ENCODE peak calls at places on chromosomes 16 and 17, in five cellular contexts. One of them, this sample, is unnamed.
A peak's percentile ranks its signal among the peaks of the same experiment; 100 is the strongest.

GRCh38 chr17:7354262-7354781 is 634 bp upstream of the TMEM95 start:
- DNase-seq in activated gamma-delta T cell: no peak
- DNase-seq in fibroblast of the conjunctiva: no peak
- DNase-seq in renal cortical epithelial cell: no peak
- DNase-seq in transverse colon: peak; percentile 22
- DNase-seq in this sample: no peak

GRCh38 chr16:6946802-6947201 is 385.8 kb upstream of the RBFOX1 start:
- DNase-seq in activated gamma-delta T cell: no peak
- DNase-seq in transverse colon: no peak
- DNase-seq in fibroblast of the conjunctiva: no peak
- DNase-seq in renal cortical epithelial cell: no peak
- DNase-seq in this sample: no peak

GRCh38 chr16:22054847-22055590 is 37.3 kb upstream of the VWA3A start:
- DNase-seq in transverse colon: no peak
- DNase-seq in fibroblast of the conjunctiva: no peak
- DNase-seq in activated gamma-delta T cell: no peak
- DNase-seq in renal cortical epithelial cell: no peak
- DNase-seq in this sample: no peak

GRCh38 chr17:45139533-45139920 is 4.0 kb downstream of the ACBD4 start:
- DNase-seq in activated gamma-delta T cell: no peak
- DNase-seq in fibroblast of the conjunctiva: no peak
- DNase-seq in renal cortical epithelial cell: no peak
- DNase-seq in transverse colon: no peak
- DNase-seq in this sample: no peak

GRCh38 chr16:12186774-12187335 is 210.3 kb downstream of the SNX29 start:
- DNase-seq in transverse colon: no peak
- DNase-seq in renal cortical epithelial cell: peak; percentile 37
- DNase-seq in activated gamma-delta T cell: no peak
- DNase-seq in fibroblast of the conjunctiva: no peak
- DNase-seq in this sample: no peak

GRCh38 chr16:23949630-23950290 is 114.0 kb downstream of the PRKCB start:
- DNase-seq in renal cortical epithelial cell: no peak
- DNase-seq in fibroblast of the conjunctiva: no peak
- DNase-seq in transverse colon: peak; percentile 67
- DNase-seq in activated gamma-delta T cell: peak; percentile 49
- DNase-seq in this sample: no peak

GRCh38 chr17:49907279-49907678 is 59.4 kb upstream of the TAC4 start:
- DNase-seq in transverse colon: no peak
- DNase-seq in renal cortical epithelial cell: no peak
- DNase-seq in fibroblast of the conjunctiva: no peak
- DNase-seq in activated gamma-delta T cell: no peak
- DNase-seq in this sample: no peak

GRCh38 chr17:8430966-8431365 is 4.7 kb upstream of the NDEL1 start:
- DNase-seq in activated gamma-delta T cell: no peak
- DNase-seq in fibroblast of the conjunctiva: peak; percentile 33
- DNase-seq in renal cortical epithelial cell: no peak
- DNase-seq in transverse colon: no peak
- DNase-seq in this sample: peak; percentile 24

GRCh38 chr16:88855736-88856121 is 1.0 kb downstream of the GALNS start:
- DNase-seq in transverse colon: no peak
- DNase-seq in renal cortical epithelial cell: no peak
- DNase-seq in activated gamma-delta T cell: no peak
- DNase-seq in fibroblast of the conjunctiva: no peak
- DNase-seq in this sample: no peak

GRCh38 chr17:50114849-50115357 is 15.1 kb downstream of the SAMD14 start:
- DNase-seq in fibroblast of the conjunctiva: peak; percentile 64
- DNase-seq in renal cortical epithelial cell: peak; percentile 75
- DNase-seq in activated gamma-delta T cell: no peak
- DNase-seq in transverse colon: peak; percentile 49
- DNase-seq in this sample: no peak

GRCh38 chr16:54627616-54628015 is 303.0 kb upstream of the IRX5 start:
- DNase-seq in activated gamma-delta T cell: no peak
- DNase-seq in transverse colon: no peak
- DNase-seq in renal cortical epithelial cell: no peak
- DNase-seq in fibroblast of the conjunctiva: no peak
- DNase-seq in this sample: no peak

GRCh38 chr17:40431231-40431602 is 12.0 kb upstream of the IGFBP4 start:
- DNase-seq in renal cortical epithelial cell: no peak
- DNase-seq in fibroblast of the conjunctiva: no peak
- DNase-seq in transverse colon: no peak
- DNase-seq in activated gamma-delta T cell: no peak
- DNase-seq in this sample: no peak

GRCh38 chr17:21400816-21401593 is 24.8 kb downstream of the KCNJ12 start:
- DNase-seq in fibroblast of the conjunctiva: no peak
- DNase-seq in activated gamma-delta T cell: no peak
- DNase-seq in transverse colon: no peak
- DNase-seq in renal cortical epithelial cell: no peak
- DNase-seq in this sample: no peak

GRCh38 chr16:24848065-24848464 is 2.3 kb downstream of the SLC5A11 start:
- DNase-seq in renal cortical epithelial cell: peak; percentile 31
- DNase-seq in fibroblast of the conjunctiva: no peak
- DNase-seq in activated gamma-delta T cell: no peak
- DNase-seq in transverse colon: no peak
- DNase-seq in this sample: peak; percentile 24

GRCh38 chr16:4315185-4316102 is at the start of gene GLIS2:
- DNase-seq in fibroblast of the conjunctiva: peak; percentile 67
- DNase-seq in renal cortical epithelial cell: no peak
- DNase-seq in activated gamma-delta T cell: peak; percentile 44
- DNase-seq in transverse colon: peak; percentile 60
- DNase-seq in this sample: peak; percentile 56

GRCh38 chr17:73697872-73698271 is 53.6 kb upstream of the SDK2 start:
- DNase-seq in fibroblast of the conjunctiva: no peak
- DNase-seq in activated gamma-delta T cell: no peak
- DNase-seq in transverse colon: peak; percentile 60
- DNase-seq in renal cortical epithelial cell: no peak
- DNase-seq in this sample: no peak

GRCh38 chr17:12256380-12256995 is 235.8 kb downstream of the MAP2K4 start:
- DNase-seq in transverse colon: peak; percentile 18
- DNase-seq in renal cortical epithelial cell: peak; percentile 39
- DNase-seq in fibroblast of the conjunctiva: peak; percentile 57
- DNase-seq in activated gamma-delta T cell: no peak
- DNase-seq in this sample: peak; percentile 17

GRCh38 chr16:29806641-29807425 is 504 bp downstream of the MAZ start:
- DNase-seq in renal cortical epithelial cell: no peak
- DNase-seq in transverse colon: peak; percentile 64
- DNase-seq in activated gamma-delta T cell: peak; percentile 36
- DNase-seq in fibroblast of the conjunctiva: no peak
- DNase-seq in this sample: no peak

GRCh38 chr17:40937384-40937819 is at the start of gene KRT23:
- DNase-seq in fibroblast of the conjunctiva: no peak
- DNase-seq in activated gamma-delta T cell: no peak
- DNase-seq in transverse colon: no peak
- DNase-seq in renal cortical epithelial cell: peak; percentile 25
- DNase-seq in this sample: no peak

GRCh38 chr17:57485916-57486315 is 229.6 kb downstream of the MSI2 start:
- DNase-seq in fibroblast of the conjunctiva: no peak
- DNase-seq in renal cortical epithelial cell: no peak
- DNase-seq in activated gamma-delta T cell: no peak
- DNase-seq in transverse colon: no peak
- DNase-seq in this sample: no peak

GRCh38 chr16:19524356-19524865 is 669 bp downstream of the CCP110 start:
- DNase-seq in renal cortical epithelial cell: no peak
- DNase-seq in fibroblast of the conjunctiva: no peak
- DNase-seq in transverse colon: no peak
- DNase-seq in activated gamma-delta T cell: no peak
- DNase-seq in this sample: no peak

GRCh38 chr16:21950782-21951521 is 2.2 kb upstream of the UQCRC2 start:
- DNase-seq in activated gamma-delta T cell: no peak
- DNase-seq in transverse colon: no peak
- DNase-seq in renal cortical epithelial cell: peak; percentile 47
- DNase-seq in fibroblast of the conjunctiva: no peak
- DNase-seq in this sample: peak; percentile 3

GRCh38 chr16:81366316-81366932 is 51.7 kb downstream of the GAN start:
- DNase-seq in transverse colon: no peak
- DNase-seq in fibroblast of the conjunctiva: peak; percentile 33
- DNase-seq in activated gamma-delta T cell: no peak
- DNase-seq in renal cortical epithelial cell: peak; percentile 50
- DNase-seq in this sample: peak; percentile 21

GRCh38 chr16:56357291-56357764 is 68.0 kb downstream of the AMFR start:
- DNase-seq in fibroblast of the conjunctiva: peak; percentile 8
- DNase-seq in transverse colon: peak; percentile 7
- DNase-seq in activated gamma-delta T cell: no peak
- DNase-seq in renal cortical epithelial cell: peak; percentile 55
- DNase-seq in this sample: peak; percentile 8

GRCh38 chr17:13074026-13074425 is 56.2 kb upstream of the ELAC2 start:
- DNase-seq in transverse colon: no peak
- DNase-seq in fibroblast of the conjunctiva: peak; percentile 37
- DNase-seq in activated gamma-delta T cell: no peak
- DNase-seq in renal cortical epithelial cell: no peak
- DNase-seq in this sample: peak; percentile 16

GRCh38 chr17:31195305-31195704 is 100.5 kb downstream of the NF1 start:
- DNase-seq in fibroblast of the conjunctiva: no peak
- DNase-seq in transverse colon: no peak
- DNase-seq in activated gamma-delta T cell: no peak
- DNase-seq in renal cortical epithelial cell: no peak
- DNase-seq in this sample: no peak

GRCh38 chr16:80197790-80198201 is 343.0 kb upstream of the DYNLRB2 start:
- DNase-seq in activated gamma-delta T cell: no peak
- DNase-seq in renal cortical epithelial cell: peak; percentile 84
- DNase-seq in transverse colon: no peak
- DNase-seq in fibroblast of the conjunctiva: peak; percentile 63
- DNase-seq in this sample: peak; percentile 40

GRCh38 chr17:17462048-17462824 is 14.6 kb upstream of the MED9 start:
- DNase-seq in transverse colon: peak; percentile 24
- DNase-seq in activated gamma-delta T cell: no peak
- DNase-seq in renal cortical epithelial cell: no peak
- DNase-seq in fibroblast of the conjunctiva: no peak
- DNase-seq in this sample: no peak

GRCh38 chr16:56999409-57000270 is 10.3 kb downstream of the NLRC5 start:
- DNase-seq in transverse colon: no peak
- DNase-seq in fibroblast of the conjunctiva: no peak
- DNase-seq in activated gamma-delta T cell: no peak
- DNase-seq in renal cortical epithelial cell: no peak
- DNase-seq in this sample: no peak

GRCh38 chr16:88640039-88640495 is 1.7 kb downstream of the IL17C start:
- DNase-seq in activated gamma-delta T cell: no peak
- DNase-seq in renal cortical epithelial cell: no peak
- DNase-seq in fibroblast of the conjunctiva: no peak
- DNase-seq in transverse colon: no peak
- DNase-seq in this sample: no peak

GRCh38 chr17:45016823-45017222 is 34.6 kb downstream of the DCAKD start:
- DNase-seq in activated gamma-delta T cell: no peak
- DNase-seq in renal cortical epithelial cell: no peak
- DNase-seq in fibroblast of the conjunctiva: no peak
- DNase-seq in transverse colon: no peak
- DNase-seq in this sample: no peak

GRCh38 chr16:75640598-75640997 is 6.9 kb downstream of the KARS1 start:
- DNase-seq in fibroblast of the conjunctiva: no peak
- DNase-seq in activated gamma-delta T cell: no peak
- DNase-seq in transverse colon: no peak
- DNase-seq in renal cortical epithelial cell: no peak
- DNase-seq in this sample: no peak

GRCh38 chr16:85750827-85751641 is at the start of gene C16orf74:
- DNase-seq in transverse colon: peak; percentile 64
- DNase-seq in renal cortical epithelial cell: no peak
- DNase-seq in activated gamma-delta T cell: no peak
- DNase-seq in fibroblast of the conjunctiva: no peak
- DNase-seq in this sample: no peak

GRCh38 chr16:87057291-87057881 is 259.8 kb downstream of the C16orf95 start:
- DNase-seq in activated gamma-delta T cell: no peak
- DNase-seq in transverse colon: no peak
- DNase-seq in fibroblast of the conjunctiva: no peak
- DNase-seq in renal cortical epithelial cell: no peak
- DNase-seq in this sample: no peak

GRCh38 chr17:4744999-4745969 is 5.6 kb upstream of the CXCL16 start:
- DNase-seq in renal cortical epithelial cell: no peak
- DNase-seq in transverse colon: no peak
- DNase-seq in activated gamma-delta T cell: no peak
- DNase-seq in fibroblast of the conjunctiva: no peak
- DNase-seq in this sample: no peak

GRCh38 chr17:78839762-78840529 is 668 bp downstream of the USP36 start:
- DNase-seq in renal cortical epithelial cell: no peak
- DNase-seq in activated gamma-delta T cell: peak; percentile 44
- DNase-seq in transverse colon: peak; percentile 60
- DNase-seq in fibroblast of the conjunctiva: peak; percentile 35
- DNase-seq in this sample: no peak

GRCh38 chr17:6701719-6702118 is 11.4 kb downstream of the SLC13A5 start:
- DNase-seq in fibroblast of the conjunctiva: no peak
- DNase-seq in renal cortical epithelial cell: no peak
- DNase-seq in transverse colon: no peak
- DNase-seq in activated gamma-delta T cell: no peak
- DNase-seq in this sample: no peak

GRCh38 chr16:83842755-83843507 is 35.2 kb downstream of the HSBP1 start:
- DNase-seq in transverse colon: peak; percentile 12
- DNase-seq in activated gamma-delta T cell: no peak
- DNase-seq in renal cortical epithelial cell: no peak
- DNase-seq in fibroblast of the conjunctiva: no peak
- DNase-seq in this sample: no peak

GRCh38 chr16:82651921-82652601 is 25.3 kb downstream of the CDH13 start:
- DNase-seq in renal cortical epithelial cell: no peak
- DNase-seq in fibroblast of the conjunctiva: no peak
- DNase-seq in transverse colon: peak; percentile 20
- DNase-seq in activated gamma-delta T cell: no peak
- DNase-seq in this sample: no peak

This sample was measured in GM04504.